ENCODE peak calls at places on chromosome 20, in four cellular contexts. V is heart left ventricle, I is A549, X is heart right ventricle. E is an unnamed sample.

GRCh38 chr20:40309731-40310130 is 379.3 kb downstream of the MAFB start:
- DNase-seq in I (no peak), V (no peak), X (no peak), E (no peak)

GRCh38 chr20:38079353-38079752 is 45.8 kb downstream of the RPRD1B start:
- DNase-seq in I (no peak), V (no peak), X (no peak), E (no peak)

GRCh38 chr20:46237736-46238135 is 70.6 kb downstream of the CDH22 start:
- DNase-seq in I (no peak), X (no peak), V (no peak), E (no peak)

GRCh38 chr20:36236786-36237121 is 476 bp downstream of the AAR2 start:
- DNase-seq in X (no peak), V (no peak), I (no peak), E (no peak)

GRCh38 chr20:20837574-20838021 is 125.2 kb upstream of the RALGAPA2 start:
- DNase-seq in X (peak; percentile 40), V (peak; percentile 39), I (peak; percentile 65), E (peak; percentile 62)

GRCh38 chr20:22499475-22500174 is 84.7 kb downstream of the FOXA2 start:
- DNase-seq in V (no peak), X (no peak), I (no peak), E (no peak)

GRCh38 chr20:47784599-47785320 is 521 bp downstream of the SULF2 start:
- DNase-seq in V (peak; percentile 39), I (peak; percentile 80), X (peak; percentile 51), E (peak; percentile 35)

GRCh38 chr20:23115823-23116222 is 29.7 kb upstream of the CD93 start:
- DNase-seq in I (no peak), V (no peak), X (no peak), E (no peak)

GRCh38 chr20:6502999-6503398 is 264.5 kb upstream of the BMP2 start:
- DNase-seq in V (no peak), I (no peak), X (no peak), E (peak; percentile 62)

GRCh38 chr20:57880155-57880648 is 170.4 kb upstream of the PMEPA1 start:
- DNase-seq in I (no peak), V (peak; percentile 37), X (no peak), E (no peak)

GRCh38 chr20:15582146-15582776 is 991.0 kb downstream of the KIF16B start:
- DNase-seq in V (no peak), I (no peak), X (no peak), E (no peak)

GRCh38 chr20:6265204-6265904 is 142.5 kb upstream of the FERMT1 start:
- DNase-seq in I (peak; percentile 8), X (no peak), V (peak; percentile 22), E (peak; percentile 86)

GRCh38 chr20:63934271-63935068 is 21.7 kb downstream of the UCKL1 start:
- DNase-seq in I (no peak), X (no peak), V (no peak), E (no peak)

GRCh38 chr20:32370897-32371296 is 12.8 kb downstream of the ASXL1 start:
- DNase-seq in X (no peak), I (no peak), V (no peak), E (no peak)

GRCh38 chr20:58433759-58434158 is 44.7 kb downstream of the VAPB start:
- DNase-seq in X (no peak), I (no peak), V (no peak), E (no peak)

GRCh38 chr20:25315418-25316210 is 67.7 kb downstream of the PYGB start:
- DNase-seq in I (no peak), X (no peak), V (no peak), E (no peak)

GRCh38 chr20:13061381-13061780 is 52.6 kb downstream of the SPTLC3 start:
- DNase-seq in I (no peak), X (no peak), V (no peak), E (no peak)

GRCh38 chr20:37253087-37253486 is 8.5 kb downstream of the GHRH start:
- DNase-seq in I (no peak), V (no peak), X (no peak), E (no peak)

GRCh38 chr20:63475209-63475608 is 2.8 kb upstream of the KCNQ2 start:
- DNase-seq in I (no peak), X (no peak), V (no peak), E (peak; percentile 85)

GRCh38 chr20:63536241-63536977 is 767 bp downstream of the PTK6 start:
- DNase-seq in X (peak; percentile 16), I (peak; percentile 58), V (no peak), E (peak; percentile 40)

GRCh38 chr20:52539891-52540290 is 348.3 kb upstream of the ZFP64 start:
- DNase-seq in X (no peak), V (no peak), I (no peak), E (no peak)

GRCh38 chr20:59144179-59144830 is 19.3 kb upstream of the ZNF831 start:
- DNase-seq in X (no peak), V (no peak), I (no peak), E (no peak)

GRCh38 chr20:20395087-20395486 is 27.2 kb downstream of the INSM1 start:
- DNase-seq in I (no peak), X (no peak), V (no peak), E (no peak)

GRCh38 chr20:41423026-41423425 is 56.4 kb upstream of the EMILIN3 start:
- DNase-seq in I (no peak), X (no peak), V (no peak), E (peak; percentile 46)

GRCh38 chr20:62925420-62926228 is 681 bp downstream of the DIDO1 start:
- DNase-seq in I (no peak), X (peak; percentile 43), V (no peak), E (peak; percentile 21)

GRCh38 chr20:4844325-4844724 is 122.6 kb downstream of the PRND start:
- DNase-seq in I (no peak), V (no peak), X (no peak), E (no peak)

GRCh38 chr20:2301164-2301622 is 5.4 kb downstream of the TGM3 start:
- DNase-seq in V (peak; percentile 44), X (no peak), I (no peak), E (peak; percentile 21)

GRCh38 chr20:54085425-54085824 is 15.0 kb upstream of the BCAS1 start:
- DNase-seq in X (no peak), I (no peak), V (no peak), E (no peak)

GRCh38 chr20:54084727-54085368 is 14.5 kb upstream of the BCAS1 start:
- DNase-seq in X (no peak), I (no peak), V (no peak), E (no peak)

GRCh38 chr20:54088430-54088829 is 18.0 kb upstream of the BCAS1 start:
- DNase-seq in X (no peak), V (no peak), I (no peak), E (no peak)

GRCh38 chr20:54085910-54086309 is 15.5 kb upstream of the BCAS1 start:
- DNase-seq in I (no peak), X (no peak), V (no peak), E (no peak)

DNA sequence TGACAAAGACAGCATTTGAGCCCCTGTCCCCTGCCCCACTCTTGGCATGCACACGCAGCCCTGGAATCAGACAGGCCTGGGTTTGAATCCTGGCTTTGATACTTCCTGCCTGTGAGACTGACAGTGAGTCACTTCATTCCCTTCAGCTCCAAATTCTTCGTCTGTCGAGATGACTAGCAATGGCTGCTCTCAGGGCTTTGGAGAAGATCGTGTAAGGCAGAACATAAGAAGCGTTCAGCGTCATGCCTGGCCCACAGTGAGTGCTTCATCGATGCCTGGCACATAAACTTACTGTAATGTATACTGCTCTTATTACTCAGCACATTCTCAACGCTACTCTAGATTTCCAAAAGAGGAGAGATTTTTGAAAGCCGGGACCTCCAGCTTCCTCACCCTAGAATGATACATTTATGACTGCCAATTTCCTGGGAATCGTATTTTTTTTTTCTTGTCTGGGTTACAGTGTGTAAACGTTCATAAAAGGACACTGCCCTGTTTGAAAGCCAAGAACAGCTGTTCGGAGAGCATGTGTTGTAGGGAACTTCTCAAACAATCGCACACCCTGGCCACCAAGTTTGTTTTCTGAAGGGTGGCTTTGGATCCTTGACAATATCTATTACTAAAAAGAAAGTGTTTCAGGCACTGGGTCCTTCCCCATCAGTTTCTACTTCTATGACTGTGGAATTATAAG is 16.2 kb upstream of the BCAS1 start:
- DNase-seq in I (no peak), X (no peak), V (no peak), E (peak; percentile 46)
- H3K4me3 ChIP-seq in I (no peak overlapping the region), X (no peak overlapping the region), V (no peak overlapping the region), E (no peak overlapping the region)

DNA sequence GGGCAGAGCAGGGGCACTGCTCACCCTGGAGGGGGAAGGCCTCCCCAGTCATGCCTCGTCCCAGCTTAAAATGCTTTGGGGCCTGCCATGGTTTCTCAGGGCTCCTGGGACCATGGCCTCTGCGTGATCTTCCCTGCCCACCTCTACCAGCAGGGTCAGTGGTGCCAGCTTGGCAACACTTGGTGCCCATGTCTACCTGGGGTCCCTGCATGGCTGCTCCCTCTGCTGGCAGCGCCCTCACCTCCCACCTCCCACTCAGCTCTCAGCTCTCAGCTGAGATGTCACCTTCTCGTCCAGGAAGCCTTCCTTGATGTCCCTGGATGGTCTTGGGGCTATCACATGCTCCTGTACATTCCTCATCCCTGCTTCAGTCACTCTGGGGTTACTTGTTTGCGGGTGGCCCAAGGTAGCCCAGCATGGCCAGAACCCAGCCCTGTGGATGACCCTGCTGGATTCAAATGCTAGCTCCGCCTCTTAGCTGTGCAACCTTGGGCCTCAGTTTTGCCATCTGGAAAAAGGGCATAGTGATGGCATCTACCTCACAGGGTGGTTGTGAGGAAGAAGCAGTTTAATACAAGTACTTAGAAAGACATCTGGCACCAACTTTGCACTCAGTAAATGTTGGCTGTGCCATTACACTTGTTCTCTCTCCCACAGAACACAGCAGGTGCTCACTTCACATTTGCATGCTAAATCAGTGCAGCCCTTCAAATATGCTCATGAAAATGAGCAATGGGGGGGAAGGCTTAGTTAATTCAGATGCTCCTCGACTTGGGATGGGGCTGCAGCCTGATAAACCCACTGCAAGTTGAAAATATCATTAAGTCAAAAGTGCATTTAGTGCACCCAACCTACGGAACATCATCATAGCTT is 53.5 kb upstream of the PTPN1 start:
- DNase-seq in X (no peak), V (no peak), I (no peak), E (no peak)
- TF ChIP-seq CTCF in X (no peak), V (no peak), I (no peak), E (peak; percentile 17)

DNA sequence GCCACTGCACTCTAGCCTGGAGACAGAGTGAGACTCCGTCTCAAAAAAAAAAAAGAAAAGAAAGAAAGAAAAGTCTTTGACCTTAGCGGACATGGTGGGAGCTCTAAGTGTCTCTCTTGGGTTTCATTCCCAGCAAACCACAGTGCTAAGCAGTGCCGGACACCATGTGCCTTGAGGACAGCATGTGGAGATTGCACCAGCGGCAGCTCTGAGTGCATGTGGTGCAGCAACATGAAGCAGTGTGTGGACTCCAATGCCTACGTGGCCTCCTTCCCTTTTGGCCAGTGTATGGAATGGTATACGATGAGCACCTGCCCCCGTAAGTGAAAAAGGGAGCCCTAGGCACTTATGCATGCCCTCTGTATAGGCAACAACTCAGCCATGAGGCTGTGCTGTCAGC is 79.4 kb downstream of the GFRA4 start:
- DNase-seq in X (no peak), I (no peak), V (no peak), E (no peak)
- H3K9me3 ChIP-seq in X (no peaks in the 10 kb centered on the region), I (no peaks in the 10 kb centered on the region), V (no peaks in the 10 kb centered on the region), E (no peaks in the 10 kb centered on the region)

GRCh38 chr20:53582574-53583351 is 10.9 kb downstream of the ZNF217 start:
- DNase-seq in I (peak; percentile 78), V (no peak), X (no peak), E (no peak)

GRCh38 chr20:53581444-53582311 is 12.0 kb downstream of the ZNF217 start:
- DNase-seq in I (no peak), V (no peak), X (no peak), E (no peak)

DNA sequence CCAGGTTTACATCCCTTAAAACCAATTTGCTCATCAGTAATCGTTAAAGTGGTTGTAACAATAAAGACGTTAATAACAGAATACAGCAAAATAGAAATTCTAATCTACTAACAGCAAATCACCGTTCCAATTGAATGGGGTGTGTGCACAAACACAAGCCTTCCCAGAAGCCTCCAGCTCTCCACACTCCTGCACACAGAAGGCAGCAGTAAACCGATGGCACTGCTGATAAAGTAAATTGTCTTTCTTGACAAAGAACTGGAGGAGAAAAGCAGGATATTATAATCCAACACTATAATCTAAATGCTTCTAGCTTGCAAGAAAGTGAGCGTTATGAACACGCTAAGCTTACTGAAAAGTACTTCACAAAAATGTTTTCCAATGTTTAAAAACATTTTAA is 7.0 kb downstream of the ZNF217 start:
- DNase-seq in I (no peak), X (no peak), V (no peak), E (no peak)
- H3K4me3 ChIP-seq in I (no peak overlapping the region), X (no peak overlapping the region), V (no peak overlapping the region), E (no peak overlapping the region)